ENCODE peak calls at places on chromosomes 11 and 22, in seven cellular contexts. U is lower leg skin, J is dorsolateral prefrontal cortex, L is esophagus squamous epithelium, O is fibroblast of lung, F is AG04450, W is thyroid gland. X is an unnamed sample.
A peak's percentile ranks its signal among the peaks of the same experiment; 100 is the strongest.

GRCh38 chr22:38172016-38172431 is 9.6 kb downstream of the PLA2G6 start:
- DNase-seq in U (no peak), J (no peak), L (no peak), O (peak; percentile 75), F (no peak), W (no peak), X (no peak)

GRCh38 chr11:43358308-43358669 is 431 bp upstream of the TTC17 start:
- DNase-seq in U (no peak), J (no peak), L (no peak), O (no peak), F (no peak), W (no peak), X (no peak)

GRCh38 chr11:59753650-59754493 is 1.3 kb upstream of the STX3 start:
- DNase-seq in U (peak; percentile 97), J (peak; percentile 91), L (peak; percentile 30), O (peak; percentile 60), F (peak; percentile 26), W (peak; percentile 90), X (peak; percentile 33)

GRCh38 chr22:40679249-40679963 is at the start of gene MCHR1:
- DNase-seq in U (no peak), J (no peak), L (no peak), O (peak; percentile 35), F (no peak), W (peak; percentile 19), X (no peak)

GRCh38 chr11:68817554-68817953 is 24.2 kb downstream of the CPT1A start:
- DNase-seq in U (no peak), J (no peak), L (no peak), O (no peak), F (no peak), W (no peak), X (no peak)

GRCh38 chr11:72511393-72512047 is 77.2 kb upstream of the CLPB start:
- DNase-seq in U (no peak), J (no peak), L (no peak), O (peak; percentile 41), F (no peak), W (no peak), X (no peak)

GRCh38 chr11:110712643-110713468 is 619 bp upstream of the ARHGAP20 start:
- DNase-seq in U (no peak), J (peak; percentile 69), L (no peak), O (peak; percentile 47), F (no peak), W (peak; percentile 65), X (no peak)

GRCh38 chr11:124069429-124070401 is 28.6 kb upstream of the OR10G7 start:
- DNase-seq in U (no peak), J (no peak), L (no peak), O (peak; percentile 54), F (no peak), W (peak; percentile 21), X (peak; percentile 31)

GRCh38 chr11:35736952-35737351 is 74.4 kb downstream of the TRIM44 start:
- DNase-seq in U (no peak), J (no peak), L (no peak), O (no peak), F (no peak), W (no peak), X (no peak)

GRCh38 chr11:128929991-128930390 is 12.7 kb downstream of the TP53AIP1 start:
- DNase-seq in U (no peak), J (no peak), L (no peak), O (peak; percentile 84), F (no peak), W (no peak), X (no peak)

GRCh38 chr22:35301370-35301874 is 1.7 kb downstream of the TOM1 start:
- DNase-seq in U (peak; percentile 91), J (no peak), L (no peak), O (peak; percentile 98), F (peak; percentile 70), W (no peak), X (no peak)

GRCh38 chr22:43820671-43821305 is 8.7 kb upstream of the EFCAB6 start:
- DNase-seq in U (peak; percentile 78), J (peak; percentile 8), L (no peak), O (no peak), F (no peak), W (no peak), X (no peak)

GRCh38 chr11:10909141-10909883 is 51.5 kb upstream of the ZBED5 start:
- DNase-seq in U (no peak), J (no peak), L (no peak), O (peak; percentile 72), F (no peak), W (peak; percentile 31), X (no peak)

GRCh38 chr11:8652140-8652539 is 30.3 kb downstream of the TRIM66 start:
- DNase-seq in U (no peak), J (no peak), L (no peak), O (peak; percentile 96), F (peak; percentile 93), W (no peak), X (peak; percentile 60)

GRCh38 chr11:68497761-68498160 is 37.2 kb downstream of the PPP6R3 start:
- DNase-seq in U (no peak), J (no peak), L (no peak), O (no peak), F (no peak), W (no peak), X (no peak)

GRCh38 chr11:57399221-57399620 is 8.8 kb upstream of the PRG2 start:
- DNase-seq in U (no peak), J (no peak), L (no peak), O (peak; percentile 5), F (no peak), W (no peak), X (no peak)

GRCh38 chr22:50191041-50191740 is 5.5 kb downstream of the TRABD start:
- DNase-seq in U (no peak), J (no peak), L (peak; percentile 56), O (no peak), F (no peak), W (no peak), X (no peak)

GRCh38 chr11:70502677-70503076 is 104.3 kb downstream of the CTTN start:
- DNase-seq in U (no peak), J (no peak), L (no peak), O (no peak), F (no peak), W (no peak), X (no peak)

GRCh38 chr11:12723410-12724297 is 49.4 kb downstream of the TEAD1 start:
- DNase-seq in U (peak; percentile 77), J (no peak), L (no peak), O (peak; percentile 70), F (no peak), W (peak; percentile 55), X (peak; percentile 46)

GRCh38 chr22:35835998-35836691 is 118.5 kb downstream of the APOL5 start:
- DNase-seq in U (no peak), J (peak; percentile 63), L (no peak), O (peak; percentile 93), F (peak; percentile 52), W (peak; percentile 62), X (peak; percentile 93)

DNA sequence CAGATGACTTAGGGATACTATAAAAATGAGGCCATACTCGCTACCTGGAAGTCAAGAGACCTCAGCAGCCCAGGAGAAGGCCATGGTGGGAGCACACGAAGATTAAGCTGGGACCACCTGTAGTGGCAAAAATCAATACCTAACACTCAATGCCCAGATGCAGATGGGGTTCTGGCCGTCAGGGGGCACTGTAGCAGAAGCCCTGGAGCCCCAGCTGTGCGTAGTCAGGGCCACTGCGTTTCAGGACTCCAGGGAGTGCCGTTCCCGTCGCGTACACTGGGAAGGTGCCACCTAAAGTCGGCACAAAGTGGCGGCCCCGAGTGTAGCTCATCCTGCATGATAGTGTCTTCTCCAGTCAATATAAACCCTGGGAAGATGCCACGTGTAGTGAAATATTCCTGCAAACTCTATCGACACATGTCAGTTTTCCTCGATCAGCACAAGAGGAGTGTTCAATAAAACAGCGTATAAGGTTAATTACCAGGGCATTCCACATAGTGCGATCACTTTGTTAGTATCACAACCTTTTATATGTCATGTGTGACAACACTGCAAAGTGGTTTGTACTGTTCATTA is 123.7 kb upstream of the NTM start:
- DNase-seq in U (no peak), J (peak; percentile 72), L (no peak), O (no peak), F (no peak), W (peak; percentile 72), X (no peak)
- H3K4me3 ChIP-seq in U (no peak overlapping the region), J (peak overlapping the region; percentile 58), L (no peak overlapping the region), O (no peak overlapping the region), F (no peak overlapping the region), W (no peak overlapping the region), X (no peak overlapping the region)

GRCh38 chr11:61580292-61580888 is 486 bp downstream of the SYT7 start:
- DNase-seq in U (no peak), J (no peak), L (no peak), O (no peak), F (no peak), W (peak; percentile 22), X (no peak)
- TF ChIP-seq CTCF in U (no peak), J (no peak), L (peak; percentile 4), O (no peak), F (no peak), W (no peak), X (no peak)

GRCh38 chr11:17221968-17222367 is 14.2 kb upstream of the PIK3C2A start:
- DNase-seq in U (no peak), J (no peak), L (no peak), O (peak; percentile 86), F (no peak), W (no peak), X (no peak)
- H3K4me3 ChIP-seq in U (no peak overlapping the region), J (no peak overlapping the region), L (no peak overlapping the region), O (no peak overlapping the region), F (no peak overlapping the region), W (no peak overlapping the region), X (no peak overlapping the region)

DNA sequence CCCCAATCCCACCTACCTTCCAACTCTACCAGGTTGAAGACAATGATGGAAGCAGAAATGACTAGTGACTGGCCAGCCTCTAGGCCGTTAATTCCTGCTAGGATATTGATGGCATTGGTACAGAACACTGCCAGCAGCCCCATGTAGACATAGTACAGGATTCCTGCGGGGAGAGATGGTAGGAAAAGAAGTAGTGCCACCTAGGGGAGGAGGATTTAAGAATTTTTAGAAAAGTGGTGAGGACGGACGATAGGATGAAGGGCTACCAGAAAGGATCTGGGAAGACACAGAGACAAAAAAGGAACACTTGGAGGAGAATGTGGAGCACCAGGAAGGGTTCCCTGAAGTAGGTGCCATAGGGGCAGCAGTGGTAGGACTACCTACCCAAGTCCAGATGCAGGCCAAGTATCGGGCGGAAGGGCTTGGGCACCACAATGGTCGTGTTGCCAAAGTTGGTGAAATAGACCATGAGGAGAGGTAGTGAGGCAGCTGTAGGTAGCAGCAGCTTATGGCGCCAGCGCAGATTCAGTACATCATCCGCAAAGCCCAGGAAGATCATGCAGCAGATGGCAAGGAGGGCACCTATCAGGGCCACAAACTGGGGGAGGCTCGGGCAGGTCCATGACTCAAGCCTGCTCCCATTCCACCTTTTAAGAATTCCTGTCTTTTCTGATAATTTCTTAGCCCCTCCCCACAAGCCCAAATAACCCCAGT is 1.2 kb downstream of the DPAGT1 start:
- DNase-seq in U (no peak), J (no peak), L (no peak), O (peak; percentile 46), F (no peak), W (no peak), X (no peak)
- TF ChIP-seq CTCF in U (no peak), J (no peak), L (no peak), O (peak; percentile 49), F (peak; percentile 59), W (no peak), X (peak; percentile 49)

DNA sequence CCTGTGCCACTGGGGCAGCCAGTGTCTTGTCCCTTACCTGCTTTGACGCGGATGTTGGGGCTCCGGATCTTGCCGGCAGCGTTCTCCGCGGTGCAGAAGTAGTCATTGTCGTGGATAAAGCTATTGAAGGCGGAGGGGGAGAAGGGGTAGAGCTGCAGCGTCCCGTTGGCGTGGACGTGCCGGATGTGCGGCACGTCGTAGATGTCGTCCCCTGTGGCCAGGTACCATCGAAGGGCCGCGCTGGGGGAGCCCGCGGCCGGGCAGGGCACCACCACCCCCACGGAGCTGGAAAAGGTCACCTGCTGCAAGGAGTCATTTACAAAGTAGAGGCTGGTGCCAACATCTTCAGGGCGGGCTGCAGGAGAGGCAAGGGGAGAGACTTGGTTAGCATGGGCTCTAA is 16.6 kb downstream of the DSCAML1 start:
- DNase-seq in U (no peak), J (no peak), L (no peak), O (no peak), F (no peak), W (no peak), X (no peak)
- H3K4me3 ChIP-seq in U (no peak overlapping the region), J (no peak overlapping the region), L (no peak overlapping the region), O (no peak overlapping the region), F (no peak overlapping the region), W (no peak overlapping the region), X (no peak overlapping the region)

X was measured in HFF-Myc.